ENCODE peak calls at places on chromosomes 3 and 15, in four cellular contexts. J is K562; X is activated CD4-positive, alpha-beta T cell treated with anti-CD3 and anti-CD28 coated beads, Interleukin-2, amount 50 U/mL, for 4 hours; I is naive B cell. W is an unnamed sample.

GRCh38 chr3:5197470-5198312 is 10.2 kb downstream of the EDEM1 start:
- DNase-seq in X (peak; percentile 33), J (peak; percentile 30), I (peak; percentile 61), W (peak; percentile 92)

GRCh38 chr3:72298201-72299155 is 513.5 kb upstream of the PROK2 start:
- DNase-seq in J (no peak), X (no peak), I (no peak), W (no peak)

GRCh38 chr3:178084938-178085816 is 451.1 kb upstream of the KCNMB2 start:
- DNase-seq in X (peak; percentile 12), J (no peak), I (no peak), W (peak; percentile 8)

GRCh38 chr3:171851685-171852084 is 8.5 kb downstream of the TMEM212 start:
- DNase-seq in I (no peak), J (no peak), X (no peak), W (no peak)

GRCh38 chr3:157531301-157531660 is 28.1 kb upstream of the VEPH1 start:
- DNase-seq in I (no peak), X (no peak), J (no peak), W (no peak)

GRCh38 chr3:99172736-99173657 is 271.5 kb upstream of the DCBLD2 start:
- DNase-seq in X (no peak), I (no peak), J (peak; percentile 11), W (peak; percentile 68)

GRCh38 chr15:77944002-77944867 is 133.3 kb downstream of the TBC1D2B start:
- DNase-seq in J (peak; percentile 68), X (peak; percentile 17), I (peak; percentile 29), W (no peak)

GRCh38 chr3:123369085-123369484 is 79.8 kb downstream of the ADCY5 start:
- DNase-seq in I (no peak), J (no peak), X (no peak), W (no peak)

GRCh38 chr3:195258449-195259145 is 12.4 kb downstream of the XXYLT1 start:
- DNase-seq in I (no peak), X (no peak), J (no peak), W (no peak)

GRCh38 chr3:157786216-157786615 is 283.0 kb upstream of the VEPH1 start:
- DNase-seq in J (no peak), X (no peak), I (no peak), W (no peak)

GRCh38 chr3:129984124-129984523 is 9.6 kb downstream of the TRH start:
- DNase-seq in X (no peak), I (no peak), J (no peak), W (no peak)

GRCh38 chr3:146160233-146160963 is 586 bp downstream of the PLOD2 start:
- DNase-seq in I (no peak), X (no peak), J (no peak), W (no peak)

GRCh38 chr15:50261979-50262378 is 3.5 kb downstream of the HDC start:
- DNase-seq in J (peak; percentile 42), X (no peak), I (no peak), W (no peak)

GRCh38 chr3:6791161-6791560 is 69.8 kb upstream of the GRM7 start:
- DNase-seq in X (no peak), J (no peak), I (no peak), W (peak; percentile 3)

GRCh38 chr15:41851755-41852370 is 13.2 kb downstream of the PLA2G4B start:
- DNase-seq in X (no peak), I (no peak), J (no peak), W (peak; percentile 30)

GRCh38 chr3:192887701-192888100 is 30.0 kb downstream of the MB21D2 start:
- DNase-seq in I (no peak), X (no peak), J (no peak), W (no peak)

GRCh38 chr3:28906561-28907310 is 374.1 kb upstream of the RBMS3 start:
- DNase-seq in X (no peak), I (no peak), J (no peak), W (no peak)

GRCh38 chr15:36358094-36358961 is 221.1 kb upstream of the CDIN1 start:
- DNase-seq in X (no peak), I (no peak), J (no peak), W (no peak)

GRCh38 chr15:33059184-33059583 is 135.3 kb downstream of the FMN1 start:
- DNase-seq in J (no peak), I (no peak), X (no peak), W (no peak)

W was measured in NAMALWA.